ENCODE peak calls at places on chromosomes 11 and 22, in seven cellular contexts. Q is neural progenitor cell; C is stimulated activated CD4-positive, alpha-beta T cell treated with anti-CD3 and anti-CD28 coated beads, Interleukin-12 subunit alpha, Interleukin-12 subunit beta, amount 100 ng/mL, for 24 hours; D is pancreas; K is stimulated activated CD8-positive, alpha-beta memory T cell treated with anti-CD3 and anti-CD28 coated beads, Interleukin-15, amount 100 ng/mL, for 24 hours; V is CD8-positive, alpha-beta T cell; Y is H54. E is an unnamed sample.

GRCh38 chr22:27223317-27224177 is 566.2 kb downstream of the MIAT start:
- DNase-seq in Q (no peak), D (no peak), K (no peak), C (no peak), V (no peak), Y (no peak), E (no peak)

GRCh38 chr22:38079804-38080203 is 4.2 kb downstream of the SLC16A8 start:
- DNase-seq in C (no peak), Q (no peak), V (no peak), D (peak), K (no peak), Y (no peak), E (no peak)

GRCh38 chr11:62108017-62108750 is 15.6 kb upstream of the INCENP start:
- DNase-seq in Y (no peak), C (no peak), V (peak), D (no peak), Q (peak), K (no peak), E (peak)

GRCh38 chr11:113182288-113182687 is 132.1 kb upstream of the TTC12 start:
- DNase-seq in Q (no peak), D (no peak), K (no peak), C (no peak), V (no peak), Y (no peak), E (no peak)

GRCh38 chr22:19059481-19060278 is 62.5 kb downstream of the DGCR2 start:
- DNase-seq in K (no peak), Y (no peak), C (no peak), D (peak), Q (no peak), V (no peak), E (no peak)

GRCh38 chr11:11211888-11212287 is 141.2 kb downstream of the CSNK2A3 start:
- DNase-seq in Q (no peak), V (no peak), D (no peak), Y (no peak), C (no peak), K (no peak), E (no peak)

GRCh38 chr11:65911682-65912568 is 6.9 kb downstream of the C11orf68 start:
- DNase-seq in C (no peak), Y (no peak), D (no peak), K (no peak), V (no peak), Q (peak), E (no peak)

GRCh38 chr22:46534901-46535630 is 2.4 kb downstream of the CELSR1 start:
- DNase-seq in C (no peak), D (no peak), Q (no peak), K (no peak), Y (no peak), V (no peak), E (no peak)

GRCh38 chr11:10931761-10932700 is 74.2 kb upstream of the ZBED5 start:
- DNase-seq in C (no peak), V (no peak), K (no peak), D (no peak), Y (peak), Q (peak), E (no peak)

GRCh38 chr22:27857441-27857840 is 55.9 kb upstream of the MN1 start:
- DNase-seq in C (no peak), Q (no peak), K (no peak), Y (no peak), V (no peak), D (no peak), E (peak)

GRCh38 chr11:116384407-116384806 is 388.4 kb downstream of the BUD13 start:
- DNase-seq in V (no peak), Q (no peak), K (no peak), D (no peak), Y (no peak), C (no peak), E (no peak)

GRCh38 chr22:21632237-21632895 is at the start of gene CCDC116:
- DNase-seq in Q (peak), D (peak), Y (no peak), V (peak), C (no peak), K (no peak), E (no peak)

GRCh38 chr11:20355221-20356219 is 8.0 kb upstream of the HTATIP2 start:
- DNase-seq in Q (peak), D (no peak), Y (no peak), V (no peak), C (no peak), K (no peak), E (peak)

GRCh38 chr11:34028407-34028804 is 23.1 kb upstream of the CAPRIN1 start:
- DNase-seq in C (no peak), V (no peak), D (no peak), K (no peak), Q (no peak), Y (no peak), E (no peak)

GRCh38 chr22:30340911-30341685 is 14.4 kb upstream of the TBC1D10A start:
- DNase-seq in C (no peak), Y (no peak), Q (no peak), V (no peak), K (no peak), D (peak), E (no peak)

GRCh38 chr22:49004484-49005399 is 822.9 kb downstream of the BRD1 start:
- DNase-seq in Q (no peak), K (no peak), Y (no peak), D (no peak), V (no peak), C (no peak), E (no peak)

GRCh38 chr11:87125257-87125656 is 87.5 kb downstream of the TMEM135 start:
- DNase-seq in Q (no peak), C (no peak), V (no peak), D (no peak), Y (no peak), K (no peak), E (no peak)

GRCh38 chr11:108959124-108959761 is 294.4 kb downstream of the DDX10 start:
- DNase-seq in Y (no peak), K (no peak), V (no peak), Q (no peak), C (no peak), D (no peak), E (no peak)

GRCh38 chr11:71452354-71453020 is 516 bp upstream of the NADSYN1 start:
- DNase-seq in D (no peak), C (no peak), V (peak), Y (no peak), K (no peak), Q (peak), E (no peak)

GRCh38 chr11:7032692-7033091 is 12.4 kb downstream of the NLRP14 start:
- DNase-seq in Y (no peak), Q (no peak), V (no peak), D (no peak), C (no peak), K (no peak), E (no peak)

GRCh38 chr11:17972987-17973386 is 39.9 kb downstream of the SERGEF start:
- DNase-seq in C (no peak), D (no peak), Y (peak), Q (peak), K (no peak), V (no peak), E (peak)

GRCh38 chr22:42881982-42882656 is 25.0 kb upstream of the ARFGAP3 start:
- DNase-seq in D (peak), Y (no peak), C (no peak), Q (no peak), K (no peak), V (no peak), E (no peak)

GRCh38 chr11:133515075-133515474 is 17.2 kb downstream of the OPCML start:
- DNase-seq in V (no peak), K (no peak), Y (no peak), C (no peak), Q (no peak), D (no peak), E (no peak)

GRCh38 chr11:44096360-44097188 is 1.1 kb downstream of the EXT2 start:
- DNase-seq in V (no peak), Q (no peak), D (no peak), Y (peak), C (no peak), K (no peak), E (no peak)

GRCh38 chr11:131910491-131911387 is 540.3 kb downstream of the NTM start:
- DNase-seq in V (no peak), C (no peak), D (no peak), K (no peak), Q (peak), Y (no peak), E (no peak)

GRCh38 chr11:17405232-17406005 is 17.0 kb upstream of the KCNJ11 start:
- DNase-seq in Q (peak), D (peak), Y (peak), K (no peak), V (no peak), C (no peak), E (peak)

GRCh38 chr11:77300695-77301094 is 791 bp downstream of the GDPD4 start:
- DNase-seq in V (no peak), Q (no peak), Y (no peak), K (no peak), D (no peak), C (no peak), E (no peak)

GRCh38 chr11:12914401-12914912 is 94.7 kb upstream of the RASSF10 start:
- DNase-seq in D (peak), Q (peak), C (no peak), Y (peak), V (no peak), K (no peak), E (peak)

GRCh38 chr22:25736378-25737011 is 5.5 kb upstream of the MYO18B start:
- DNase-seq in Y (no peak), Q (no peak), C (no peak), K (no peak), D (no peak), V (peak), E (no peak)

GRCh38 chr11:96474263-96474662 is 84.5 kb downstream of the JRKL start:
- DNase-seq in Y (no peak), C (no peak), K (no peak), Q (no peak), V (no peak), D (no peak), E (no peak)

GRCh38 chr11:7004482-7004881 is 15.7 kb downstream of the ZNF214 start:
- DNase-seq in K (no peak), D (no peak), C (no peak), Q (no peak), V (no peak), Y (no peak), E (no peak)

E was measured in fibroblast of the conjunctiva.